ENCODE peak calls at places on chromosomes 4 and X, in ten cellular contexts. W, U, H, A, X, D, E, F, K and M are unnamed samples.

GRCh38 chr4:26452565-26453531 is 37.4 kb downstream of the CCKAR start:
- DNase-seq in D (peak), F (no peak), U (no peak), A (no peak), K (no peak), W (no peak), H (no peak), E (no peak), X (no peak), M (no peak)

GRCh38 chr4:128859887-128860774 is 50.6 kb downstream of the JADE1 start:
- DNase-seq in K (no peak), W (no peak), U (no peak), A (no peak), F (no peak), E (no peak), H (no peak), X (no peak), D (no peak), M (no peak)

GRCh38 chr4:111781611-111782010 is 363.6 kb upstream of the FAM241A start:
- DNase-seq in D (no peak), W (no peak), U (no peak), A (no peak), E (no peak), K (no peak), H (no peak), F (no peak), X (peak), M (no peak)

GRCh38 chr4:34035225-34035624 is 2209.1 kb downstream of the ARAP2 start:
- DNase-seq in U (no peak), W (no peak), X (no peak), F (no peak), A (no peak), K (no peak), E (no peak), H (no peak), D (no peak), M (no peak)

GRCh38 chrX:66632473-66632872 is 6.4 kb downstream of the EDA2R start:
- DNase-seq in U (no peak), D (no peak), K (no peak), A (no peak), X (no peak), F (no peak), H (no peak), W (no peak), E (no peak), M (no peak)

GRCh38 chr4:13331827-13332226 is 152.3 kb downstream of the RAB28 start:
- DNase-seq in U (no peak), X (no peak), A (no peak), F (no peak), K (no peak), H (no peak), E (no peak), D (no peak), W (no peak), M (no peak)

GRCh38 chr4:150033937-150034336 is 44.3 kb upstream of the DCLK2 start:
- DNase-seq in A (no peak), E (no peak), U (no peak), K (peak), X (no peak), W (no peak), D (peak), F (no peak), H (no peak), M (no peak)

GRCh38 chrX:50629774-50630173 is 159.1 kb upstream of the DGKK start:
- DNase-seq in X (no peak), K (no peak), W (no peak), D (no peak), H (no peak), F (no peak), E (no peak), A (no peak), U (no peak), M (no peak)

GRCh38 chrX:104343408-104344129 is 88.8 kb upstream of the ESX1 start:
- DNase-seq in E (no peak), F (peak), U (peak), H (no peak), A (peak), K (peak), X (peak), W (no peak), D (peak), M (no peak)

GRCh38 chrX:40423299-40423698 is 157.5 kb upstream of the ATP6AP2 start:
- DNase-seq in D (no peak), F (no peak), U (no peak), A (no peak), E (no peak), W (no peak), H (no peak), X (peak), K (peak), M (no peak)

GRCh38 chr4:154822775-154823174 is 41.7 kb downstream of the RBM46 start:
- DNase-seq in W (no peak), K (no peak), H (no peak), D (no peak), X (no peak), F (no peak), E (no peak), U (no peak), A (no peak), M (no peak)

GRCh38 chrX:21176927-21177571 is 197.2 kb upstream of the CNKSR2 start:
- DNase-seq in F (no peak), D (peak), A (no peak), E (no peak), W (no peak), U (no peak), X (no peak), K (no peak), H (no peak), M (no peak)

GRCh38 chrX:100685284-100685996 is 41.4 kb downstream of the SRPX2 start:
- DNase-seq in D (peak), H (peak), X (peak), U (peak), E (peak), K (peak), W (peak), A (peak), F (peak), M (peak)

GRCh38 chrX:35625714-35626113 is 172.4 kb upstream of the MAGEB16 start:
- DNase-seq in U (no peak), E (no peak), W (no peak), X (no peak), F (no peak), K (no peak), H (no peak), A (no peak), D (no peak), M (no peak)

GRCh38 chr4:83931659-83932058 is 395.8 kb downstream of the GPAT3 start:
- DNase-seq in E (no peak), X (no peak), K (no peak), D (no peak), F (no peak), U (no peak), W (no peak), A (no peak), H (no peak), M (no peak)

GRCh38 chr4:65791807-65792308 is 121.6 kb upstream of the EPHA5 start:
- DNase-seq in E (no peak), U (no peak), A (no peak), X (no peak), W (no peak), H (no peak), F (no peak), K (no peak), D (peak), M (no peak)

GRCh38 chr4:166903408-166903807 is 330.9 kb downstream of the SPOCK3 start:
- DNase-seq in E (no peak), H (no peak), A (no peak), F (no peak), X (no peak), D (no peak), U (no peak), W (no peak), K (no peak), M (no peak)

GRCh38 chr4:2862528-2862927 is 18.9 kb downstream of the ADD1 start:
- DNase-seq in D (no peak), U (no peak), W (no peak), A (no peak), F (no peak), K (peak), H (no peak), X (peak), E (no peak), M (peak)

GRCh38 chr4:148793221-148793620 is 351.0 kb upstream of the NR3C2 start:
- DNase-seq in X (no peak), W (no peak), D (no peak), U (no peak), E (no peak), A (no peak), F (no peak), H (no peak), K (no peak), M (no peak)

GRCh38 chr4:150253965-150254364 is 175.7 kb downstream of the DCLK2 start:
- DNase-seq in X (no peak), U (no peak), W (no peak), E (no peak), F (no peak), K (no peak), H (no peak), A (no peak), D (no peak), M (no peak)

GRCh38 chr4:61462451-61463326 is 262.6 kb downstream of the ADGRL3 start:
- DNase-seq in X (no peak), U (no peak), W (no peak), A (no peak), F (no peak), E (no peak), K (peak), H (no peak), D (no peak), M (no peak)

GRCh38 chrX:145751943-145752342 is 65.7 kb upstream of the SLITRK2 start:
- DNase-seq in K (no peak), E (no peak), U (no peak), F (no peak), D (peak), H (no peak), A (no peak), W (no peak), X (no peak), M (no peak)

GRCh38 chr4:72031868-72032619 is at the start of gene NPFFR2:
- DNase-seq in H (no peak), A (peak), X (no peak), D (peak), K (no peak), F (peak), U (no peak), E (no peak), W (no peak), M (peak)

GRCh38 chr4:183955666-183956065 is 50.6 kb downstream of the STOX2 start:
- DNase-seq in K (no peak), W (no peak), H (no peak), U (no peak), A (no peak), X (no peak), F (no peak), E (no peak), D (no peak), M (no peak)
- H3K27ac ChIP-seq in K (no peak), W (no peak), H (no peak), U (no peak), A (no peak), X (no peak), F (no peak), E (no peak), D (no peak), M (no peak)

GRCh38 chrX:119574394-119575266 is at the start of gene UBE2A:
- DNase-seq in K (peak), F (peak), H (peak), A (peak), E (peak), U (peak), D (peak), W (peak), X (peak), M (peak)
- TF ChIP-seq POLR2A in K (peak), F (peak), H (peak), A (peak), E (peak), U (peak), D (peak), W (peak), X (peak), M (peak)

DNA sequence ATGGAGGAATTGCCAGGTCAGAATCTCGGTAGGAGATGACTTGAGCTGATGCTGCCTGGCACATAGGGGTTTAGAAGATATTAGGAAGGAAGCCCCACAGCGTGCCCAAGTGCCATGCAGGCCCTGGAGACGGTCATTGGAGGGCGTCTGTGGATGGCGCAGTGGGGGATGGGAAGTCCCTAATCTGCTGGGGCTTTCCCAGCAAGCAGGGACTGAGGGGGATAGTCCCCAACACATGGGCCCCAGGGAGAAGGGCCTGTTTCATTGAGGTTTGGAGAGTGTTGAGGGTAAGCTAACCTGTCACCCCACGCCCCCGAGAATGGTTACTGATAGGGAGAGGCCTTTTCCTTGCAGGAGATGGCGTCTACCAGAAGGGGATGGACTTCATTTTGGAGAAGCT is 7.8 kb downstream of the TAFAZZIN start:
- DNase-seq in U (no peak), K (no peak), A (no peak), D (no peak), W (no peak), F (no peak), E (no peak), H (no peak), X (no peak), M (no peak)
- H3K27ac ChIP-seq in U (no peak), K (no peak), A (peak), D (no peak), W (no peak), F (no peak), E (no peak), H (peak), X (no peak), M (no peak)

DNA sequence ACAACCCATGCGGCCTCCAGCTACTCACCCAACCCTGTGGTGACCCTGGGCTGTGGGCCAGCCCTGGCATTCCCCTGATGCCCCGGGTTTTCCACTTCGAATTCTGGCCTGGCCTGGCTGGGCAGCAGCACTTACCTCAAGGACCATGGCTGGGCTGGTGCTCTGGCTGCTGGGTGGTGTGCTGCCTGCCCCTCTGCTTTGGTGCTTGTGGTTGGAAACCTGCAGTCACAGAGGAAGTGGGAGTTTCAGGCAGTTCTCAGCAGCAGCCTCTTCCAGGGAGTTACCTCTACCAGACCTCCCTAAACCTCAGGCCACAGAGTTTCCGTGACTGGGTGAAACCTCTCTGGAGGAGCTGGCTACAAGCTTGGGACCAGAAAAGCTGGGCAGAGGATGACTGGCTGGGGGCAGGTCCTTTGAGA is at the start of gene CXCR3:
- DNase-seq in D (peak), F (peak), X (no peak), U (no peak), H (no peak), K (peak), W (no peak), A (peak), E (no peak), M (no peak)
- TF ChIP-seq POLR2A in D (no peak), F (no peak), X (no peak), U (no peak), H (no peak), K (no peak), W (no peak), A (no peak), E (no peak), M (no peak)